ENCODE peak calls at places on chromosomes 13 and 19, in eight cellular contexts. T, I, P, G, A, E, C and J are unnamed samples.
A peak's percentile ranks its signal among the peaks of the same experiment; 100 is the strongest.

GRCh38 chr19:33668968-33669367 is 47.2 kb downstream of the CHST8 start:
- DNase-seq in T (no peak), I (no peak), P (no peak), G (no peak), A (no peak), E (no peak), C (no peak), J (no peak)

GRCh38 chr13:42752731-42753130 is 28.7 kb upstream of the FAM216B start:
- DNase-seq in T (no peak), I (no peak), P (no peak), G (no peak), A (no peak), E (no peak), C (no peak), J (no peak)

GRCh38 chr19:41792513-41793413 is 3.6 kb upstream of the CEACAM3 start:
- DNase-seq in T (no peak), I (peak; percentile 63), P (peak; percentile 29), G (peak; percentile 69), A (no peak), E (peak; percentile 43), C (peak; percentile 77), J (peak; percentile 60)

GRCh38 chr19:798415-799075 is 1.3 kb downstream of the PTBP1 start:
- DNase-seq in T (no peak), I (peak; percentile 71), P (no peak), G (no peak), A (no peak), E (no peak), C (no peak), J (no peak)

GRCh38 chr19:862529-863304 is 3.3 kb downstream of the CFD start:
- DNase-seq in T (no peak), I (peak; percentile 43), P (peak; percentile 67), G (peak; percentile 11), A (peak; percentile 68), E (peak; percentile 83), C (peak; percentile 88), J (peak; percentile 77)

GRCh38 chr19:14440049-14440448 is 6.9 kb downstream of the PKN1 start:
- DNase-seq in T (no peak), I (no peak), P (peak; percentile 80), G (peak; percentile 83), A (peak; percentile 47), E (peak; percentile 77), C (no peak), J (peak; percentile 71)

GRCh38 chr13:31224174-31224669 is 24.4 kb downstream of the B3GLCT start:
- DNase-seq in T (no peak), I (no peak), P (no peak), G (no peak), A (no peak), E (no peak), C (no peak), J (no peak)

GRCh38 chr13:41780736-41781708 is 179.9 kb downstream of the VWA8 start:
- DNase-seq in T (peak; percentile 74), I (peak; percentile 81), P (no peak), G (peak; percentile 59), A (no peak), E (no peak), C (no peak), J (no peak)

GRCh38 chr13:23427342-23428182 is 5.9 kb downstream of the SACS start:
- DNase-seq in T (peak; percentile 78), I (peak; percentile 97), P (no peak), G (no peak), A (no peak), E (no peak), C (no peak), J (no peak)

GRCh38 chr13:33186851-33187250 is 98.7 kb downstream of the STARD13 start:
- DNase-seq in T (peak; percentile 73), I (peak; percentile 87), P (no peak), G (no peak), A (no peak), E (no peak), C (no peak), J (no peak)

GRCh38 chr19:39148939-39149529 is 23.4 kb downstream of the PAK4 start:
- DNase-seq in T (no peak), I (no peak), P (no peak), G (no peak), A (no peak), E (no peak), C (no peak), J (no peak)

GRCh38 chr13:80945328-80945727 is 604.4 kb upstream of the SPRY2 start:
- DNase-seq in T (no peak), I (peak; percentile 2), P (no peak), G (no peak), A (no peak), E (no peak), C (peak; percentile 60), J (no peak)

GRCh38 chr19:10769533-10770491 is 51.9 kb downstream of the DNM2 start:
- DNase-seq in T (no peak), I (peak; percentile 76), P (no peak), G (no peak), A (no peak), E (no peak), C (no peak), J (peak; percentile 33)

GRCh38 chr13:47215741-47216140 is 318.9 kb upstream of the HTR2A start:
- DNase-seq in T (peak; percentile 78), I (peak; percentile 89), P (no peak), G (no peak), A (no peak), E (no peak), C (no peak), J (no peak)

GRCh38 chr19:45577111-45577905 is 7.3 kb downstream of the OPA3 start:
- DNase-seq in T (peak; percentile 83), I (peak; percentile 98), P (no peak), G (no peak), A (no peak), E (no peak), C (no peak), J (no peak)